ENCODE peak calls at places on chromosome 5, in four cellular contexts. U is tibial nerve, Y is cardiac fibroblast, Z is PC-9. M is an unnamed sample.

GRCh38 chr5:137148656-137149055 is 350.5 kb downstream of the SPOCK1 start:
- DNase-seq in U (no peak), Y (no peak), Z (no peak), M (no peak)

GRCh38 chr5:168303398-168304020 is 12.1 kb downstream of the WWC1 start:
- DNase-seq in Z (no peak), Y (no peak), U (no peak), M (no peak)

GRCh38 chr5:140632366-140633080 is 452 bp downstream of the CD14 start:
- DNase-seq in Y (peak; percentile 43), Z (peak; percentile 32), U (peak; percentile 25), M (no peak)

GRCh38 chr5:73274870-73275756 is 102.1 kb downstream of the TMEM174 start:
- DNase-seq in U (peak; percentile 62), Y (no peak), Z (no peak), M (no peak)

GRCh38 chr5:181058321-181058720 is 18.3 kb downstream of the BTNL9 start:
- DNase-seq in U (no peak), Y (no peak), Z (no peak), M (no peak)

GRCh38 chr5:124952566-124952965 is 206.1 kb upstream of the ZNF608 start:
- DNase-seq in Y (no peak), Z (no peak), U (no peak), M (no peak)

GRCh38 chr5:138998521-138998920 is 123.4 kb upstream of the LRRTM2 start:
- DNase-seq in Y (no peak), Z (no peak), U (no peak), M (no peak)

GRCh38 chr5:91430949-91431348 is 47.8 kb upstream of the ARRDC3 start:
- DNase-seq in U (no peak), Y (no peak), Z (no peak), M (no peak)

GRCh38 chr5:39654715-39655114 is 229.9 kb upstream of the DAB2 start:
- DNase-seq in Y (no peak), U (no peak), Z (no peak), M (no peak)

GRCh38 chr5:117713585-117714198 is 1139.1 kb upstream of the SEMA6A start:
- DNase-seq in Z (no peak), U (no peak), Y (peak; percentile 5), M (no peak)

GRCh38 chr5:106331415-106331814 is 1339.3 kb downstream of the EFNA5 start:
- DNase-seq in Y (peak; percentile 84), Z (no peak), U (no peak), M (no peak)

GRCh38 chr5:176664479-176664878 is 17.2 kb downstream of the TSPAN17 start:
- DNase-seq in Y (no peak), Z (no peak), U (no peak), M (no peak)

GRCh38 chr5:456351-457194 is 13.6 kb downstream of the EXOC3 start:
- DNase-seq in Z (no peak), U (no peak), Y (no peak), M (peak; percentile 67)

GRCh38 chr5:38500861-38501260 is 55.6 kb downstream of the LIFR start:
- DNase-seq in Y (peak; percentile 48), U (no peak), Z (peak; percentile 30), M (no peak)

GRCh38 chr5:73188764-73189521 is 15.9 kb downstream of the TMEM174 start:
- DNase-seq in Y (no peak), Z (no peak), U (no peak), M (no peak)

GRCh38 chr5:159458217-159458711 is 128.0 kb upstream of the IL12B start:
- DNase-seq in Z (no peak), Y (no peak), U (no peak), M (no peak)

GRCh38 chr5:72144762-72145161 is 37.5 kb downstream of the MAP1B start:
- DNase-seq in Z (no peak), U (no peak), Y (no peak), M (no peak)

GRCh38 chr5:43514471-43514815 is 505 bp downstream of the C5orf34 start:
- DNase-seq in Z (no peak), U (no peak), Y (peak; percentile 89), M (no peak)

GRCh38 chr5:75885849-75886596 is 168.8 kb upstream of the POC5 start:
- DNase-seq in Z (no peak), U (no peak), Y (no peak), M (no peak)
- TF ChIP-seq CTCF in Z (no peak), U (no peak), Y (no peak), M (peak; percentile 6)

GRCh38 chr5:78920604-78921003 is 64.5 kb downstream of the ARSB start:
- DNase-seq in Y (peak; percentile 63), U (no peak), Z (peak; percentile 12), M (no peak)
- TF ChIP-seq CTCF in Y (peak; percentile 52), U (no peak), Z (peak; percentile 26), M (peak; percentile 42)

GRCh38 chr5:134846641-134846960 is 833 bp downstream of the C5orf24 start:
- DNase-seq in Y (peak; percentile 40), Z (no peak), U (no peak), M (no peak)

GRCh38 chr5:134857401-134857800 is 11.6 kb downstream of the C5orf24 start:
- DNase-seq in U (no peak), Z (no peak), Y (no peak), M (no peak)

GRCh38 chr5:134845852-134846640 is at the start of gene C5orf24:
- DNase-seq in Y (peak; percentile 96), Z (peak; percentile 89), U (peak; percentile 90), M (peak; percentile 97)

GRCh38 chr5:134851307-134851923 is 5.6 kb downstream of the C5orf24 start:
- DNase-seq in U (no peak), Z (no peak), Y (peak; percentile 74), M (no peak)
- TF ChIP-seq CTCF in U (no peak), Z (peak; percentile 70), Y (peak; percentile 74), M (peak; percentile 92)

DNA sequence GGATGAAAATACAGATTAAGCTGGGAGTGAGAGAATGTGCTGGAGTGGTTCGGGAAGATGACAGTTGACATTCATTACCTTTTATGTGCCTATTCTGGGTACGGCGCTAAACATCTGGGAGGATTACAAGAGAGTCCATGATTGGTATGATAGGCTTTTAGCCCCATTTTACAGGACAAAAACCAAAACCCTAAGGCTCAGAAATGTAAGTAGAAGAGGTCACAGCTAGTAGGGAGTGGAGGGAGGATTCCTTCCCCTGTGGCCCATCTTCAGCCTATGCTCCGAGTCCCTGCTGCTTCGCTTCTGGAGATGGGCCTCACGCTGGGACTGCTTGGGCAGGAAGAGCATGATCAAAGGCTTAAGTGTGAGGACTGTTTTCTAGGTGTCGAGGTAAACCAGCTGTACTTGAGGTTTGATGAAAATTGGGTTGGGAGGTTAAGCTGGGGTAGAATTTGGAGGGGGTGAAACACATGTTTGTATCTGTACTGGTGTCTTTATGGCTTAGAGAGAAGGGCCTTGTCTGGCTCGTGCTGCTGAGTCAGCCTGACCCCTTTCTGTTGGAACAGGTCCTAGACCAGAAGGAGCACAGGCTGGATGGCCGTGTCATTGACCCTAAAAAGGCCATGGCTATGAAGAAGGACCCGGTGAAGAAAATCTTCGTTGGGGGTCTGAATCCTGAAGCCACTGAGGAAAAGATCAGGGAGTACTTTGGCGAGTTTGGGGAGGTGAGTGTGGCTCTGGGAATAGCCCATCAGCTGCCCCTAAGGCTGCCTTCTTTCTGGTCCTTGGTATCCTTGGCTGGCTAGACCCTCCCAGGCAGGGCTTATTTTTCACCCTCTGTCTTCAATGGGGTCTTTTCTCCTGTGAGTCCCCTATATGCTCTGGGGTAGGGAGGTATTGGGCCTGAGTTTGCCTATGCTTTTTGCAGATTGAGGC is 2.1 kb downstream of the HNRNPAB start:
- DNase-seq in Z (no peak), Y (peak; percentile 36), U (no peak), M (peak; percentile 27)
- TF ChIP-seq CTCF in Z (no peak), Y (no peak), U (no peak), M (no peak)